ENCODE peak calls at places on chromosome 13, in eight cellular contexts. One of them, this sample, is unnamed.

GRCh38 chr13:59088716-59089115 is 1075.0 kb downstream of the DIAPH3 start:
- DNase-seq in upper lobe of right lung: no peak
- DNase-seq in cardiac muscle cell: peak
- DNase-seq in A549: no peak
- DNase-seq in fibroblast of mammary gland: peak
- DNase-seq in AG10803: no peak
- DNase-seq in astrocyte of the spinal cord: peak
- DNase-seq in IMR-90: peak
- DNase-seq in this sample: peak

GRCh38 chr13:31896427-31896826 is 135.1 kb upstream of the FRY start:
- DNase-seq in cardiac muscle cell: peak
- DNase-seq in AG10803: peak
- DNase-seq in A549: no peak
- DNase-seq in fibroblast of mammary gland: peak
- DNase-seq in upper lobe of right lung: no peak
- DNase-seq in astrocyte of the spinal cord: peak
- DNase-seq in IMR-90: peak
- DNase-seq in this sample: peak

GRCh38 chr13:89568746-89569145 is 1778.7 kb upstream of the MIR17HG start:
- DNase-seq in IMR-90: no peak
- DNase-seq in A549: no peak
- DNase-seq in astrocyte of the spinal cord: no peak
- DNase-seq in fibroblast of mammary gland: no peak
- DNase-seq in upper lobe of right lung: no peak
- DNase-seq in AG10803: no peak
- DNase-seq in cardiac muscle cell: no peak
- DNase-seq in this sample: no peak

GRCh38 chr13:46526763-46527162 is 26.2 kb upstream of the LRCH1 start:
- DNase-seq in upper lobe of right lung: no peak
- DNase-seq in A549: no peak
- DNase-seq in astrocyte of the spinal cord: no peak
- DNase-seq in fibroblast of mammary gland: no peak
- DNase-seq in AG10803: no peak
- DNase-seq in IMR-90: no peak
- DNase-seq in cardiac muscle cell: no peak
- DNase-seq in this sample: no peak

GRCh38 chr13:98975822-98976261 is 2.0 kb downstream of the DOCK9 start:
- DNase-seq in AG10803: peak
- DNase-seq in cardiac muscle cell: peak
- DNase-seq in upper lobe of right lung: no peak
- DNase-seq in A549: no peak
- DNase-seq in IMR-90: no peak
- DNase-seq in fibroblast of mammary gland: no peak
- DNase-seq in astrocyte of the spinal cord: peak
- DNase-seq in this sample: peak

GRCh38 chr13:33721719-33722118 is 96.2 kb upstream of the RFC3 start:
- DNase-seq in fibroblast of mammary gland: peak
- DNase-seq in AG10803: peak
- DNase-seq in A549: peak
- DNase-seq in cardiac muscle cell: peak
- DNase-seq in IMR-90: peak
- DNase-seq in astrocyte of the spinal cord: peak
- DNase-seq in upper lobe of right lung: no peak
- DNase-seq in this sample: peak

GRCh38 chr13:99074693-99075092 is 96.8 kb upstream of the DOCK9 start:
- DNase-seq in A549: no peak
- DNase-seq in fibroblast of mammary gland: no peak
- DNase-seq in upper lobe of right lung: no peak
- DNase-seq in IMR-90: no peak
- DNase-seq in astrocyte of the spinal cord: no peak
- DNase-seq in cardiac muscle cell: no peak
- DNase-seq in AG10803: no peak
- DNase-seq in this sample: no peak

GRCh38 chr13:107854880-107855279 is 360.5 kb downstream of the LIG4 start:
- DNase-seq in upper lobe of right lung: no peak
- DNase-seq in AG10803: no peak
- DNase-seq in A549: no peak
- DNase-seq in IMR-90: no peak
- DNase-seq in astrocyte of the spinal cord: no peak
- DNase-seq in fibroblast of mammary gland: no peak
- DNase-seq in cardiac muscle cell: no peak
- DNase-seq in this sample: no peak

GRCh38 chr13:91722267-91722884 is 324.0 kb downstream of the GPC5 start:
- DNase-seq in AG10803: no peak
- DNase-seq in fibroblast of mammary gland: peak
- DNase-seq in A549: peak
- DNase-seq in IMR-90: peak
- DNase-seq in upper lobe of right lung: no peak
- DNase-seq in cardiac muscle cell: peak
- DNase-seq in astrocyte of the spinal cord: peak
- DNase-seq in this sample: peak

GRCh38 chr13:109162248-109163051 is 533.0 kb downstream of the MYO16 start:
- DNase-seq in upper lobe of right lung: no peak
- DNase-seq in astrocyte of the spinal cord: no peak
- DNase-seq in cardiac muscle cell: no peak
- DNase-seq in AG10803: no peak
- DNase-seq in A549: no peak
- DNase-seq in fibroblast of mammary gland: no peak
- DNase-seq in IMR-90: no peak
- DNase-seq in this sample: no peak

GRCh38 chr13:93473441-93474270 is 247.0 kb downstream of the GPC6 start:
- DNase-seq in upper lobe of right lung: no peak
- DNase-seq in A549: no peak
- DNase-seq in IMR-90: peak
- DNase-seq in cardiac muscle cell: peak
- DNase-seq in fibroblast of mammary gland: no peak
- DNase-seq in AG10803: peak
- DNase-seq in astrocyte of the spinal cord: no peak
- DNase-seq in this sample: peak

GRCh38 chr13:48653074-48654054 is at the start of gene CYSLTR2:
- DNase-seq in IMR-90: peak
- DNase-seq in upper lobe of right lung: no peak
- DNase-seq in astrocyte of the spinal cord: peak
- DNase-seq in cardiac muscle cell: peak
- DNase-seq in AG10803: peak
- DNase-seq in A549: peak
- DNase-seq in fibroblast of mammary gland: peak
- DNase-seq in this sample: peak

GRCh38 chr13:33349314-33349995 is 63.9 kb upstream of the STARD13 start:
- DNase-seq in cardiac muscle cell: no peak
- DNase-seq in astrocyte of the spinal cord: no peak
- DNase-seq in upper lobe of right lung: no peak
- DNase-seq in AG10803: no peak
- DNase-seq in IMR-90: no peak
- DNase-seq in A549: no peak
- DNase-seq in fibroblast of mammary gland: peak
- DNase-seq in this sample: peak

GRCh38 chr13:114315074-114315785 is 927 bp downstream of the CHAMP1 start:
- DNase-seq in IMR-90: no peak
- DNase-seq in astrocyte of the spinal cord: no peak
- DNase-seq in A549: no peak
- DNase-seq in upper lobe of right lung: no peak
- DNase-seq in cardiac muscle cell: no peak
- DNase-seq in fibroblast of mammary gland: no peak
- DNase-seq in AG10803: no peak
- DNase-seq in this sample: no peak

GRCh38 chr13:105167385-105167784 is 1368.1 kb downstream of the EFNB2 start:
- DNase-seq in astrocyte of the spinal cord: no peak
- DNase-seq in cardiac muscle cell: no peak
- DNase-seq in A549: no peak
- DNase-seq in AG10803: no peak
- DNase-seq in upper lobe of right lung: no peak
- DNase-seq in fibroblast of mammary gland: no peak
- DNase-seq in IMR-90: no peak
- DNase-seq in this sample: no peak

GRCh38 chr13:49292742-49293498 is 45.2 kb downstream of the CDADC1 start:
- DNase-seq in fibroblast of mammary gland: peak
- DNase-seq in astrocyte of the spinal cord: peak
- DNase-seq in IMR-90: peak
- DNase-seq in AG10803: peak
- DNase-seq in cardiac muscle cell: peak
- DNase-seq in upper lobe of right lung: no peak
- DNase-seq in A549: no peak
- DNase-seq in this sample: peak

GRCh38 chr13:101514695-101515275 is 62.3 kb downstream of the ITGBL1 start:
- DNase-seq in cardiac muscle cell: peak
- DNase-seq in A549: peak
- DNase-seq in fibroblast of mammary gland: peak
- DNase-seq in astrocyte of the spinal cord: peak
- DNase-seq in upper lobe of right lung: no peak
- DNase-seq in AG10803: peak
- DNase-seq in IMR-90: peak
- DNase-seq in this sample: peak

GRCh38 chr13:71864981-71865857 is 1.8 kb downstream of the DACH1 start:
- DNase-seq in IMR-90: no peak
- DNase-seq in A549: no peak
- DNase-seq in cardiac muscle cell: peak
- DNase-seq in fibroblast of mammary gland: no peak
- DNase-seq in astrocyte of the spinal cord: peak
- DNase-seq in AG10803: no peak
- DNase-seq in upper lobe of right lung: peak
- DNase-seq in this sample: peak

GRCh38 chr13:66565261-66565660 is 664.9 kb downstream of the PCDH9 start:
- DNase-seq in AG10803: no peak
- DNase-seq in fibroblast of mammary gland: no peak
- DNase-seq in A549: no peak
- DNase-seq in astrocyte of the spinal cord: no peak
- DNase-seq in IMR-90: no peak
- DNase-seq in cardiac muscle cell: no peak
- DNase-seq in upper lobe of right lung: no peak
- DNase-seq in this sample: no peak

GRCh38 chr13:99307648-99308339 is 595 bp upstream of the GPR183 start:
- DNase-seq in A549: peak
- DNase-seq in IMR-90: peak
- DNase-seq in astrocyte of the spinal cord: peak
- DNase-seq in AG10803: peak
- DNase-seq in fibroblast of mammary gland: peak
- DNase-seq in cardiac muscle cell: peak
- DNase-seq in upper lobe of right lung: no peak
- DNase-seq in this sample: peak

GRCh38 chr13:37443538-37443937 is 155.0 kb downstream of the POSTN start:
- DNase-seq in A549: no peak
- DNase-seq in AG10803: peak
- DNase-seq in IMR-90: peak
- DNase-seq in fibroblast of mammary gland: peak
- DNase-seq in astrocyte of the spinal cord: peak
- DNase-seq in cardiac muscle cell: peak
- DNase-seq in upper lobe of right lung: no peak
- DNase-seq in this sample: peak

GRCh38 chr13:82717249-82717648 is 1165.0 kb downstream of the SLITRK1 start:
- DNase-seq in A549: no peak
- DNase-seq in astrocyte of the spinal cord: peak
- DNase-seq in upper lobe of right lung: no peak
- DNase-seq in fibroblast of mammary gland: peak
- DNase-seq in cardiac muscle cell: peak
- DNase-seq in IMR-90: peak
- DNase-seq in AG10803: peak
- DNase-seq in this sample: no peak

GRCh38 chr13:83773961-83774360 is 108.3 kb downstream of the SLITRK1 start:
- DNase-seq in upper lobe of right lung: no peak
- DNase-seq in IMR-90: peak
- DNase-seq in cardiac muscle cell: peak
- DNase-seq in astrocyte of the spinal cord: no peak
- DNase-seq in fibroblast of mammary gland: peak
- DNase-seq in A549: no peak
- DNase-seq in AG10803: peak
- DNase-seq in this sample: no peak

GRCh38 chr13:40776681-40777165 is 5.7 kb upstream of the MRPS31 start:
- DNase-seq in IMR-90: peak
- DNase-seq in cardiac muscle cell: peak
- DNase-seq in A549: no peak
- DNase-seq in astrocyte of the spinal cord: peak
- DNase-seq in fibroblast of mammary gland: peak
- DNase-seq in upper lobe of right lung: no peak
- DNase-seq in AG10803: peak
- DNase-seq in this sample: peak

GRCh38 chr13:90068658-90069057 is 1278.8 kb upstream of the MIR17HG start:
- DNase-seq in cardiac muscle cell: no peak
- DNase-seq in A549: no peak
- DNase-seq in AG10803: no peak
- DNase-seq in IMR-90: no peak
- DNase-seq in upper lobe of right lung: no peak
- DNase-seq in astrocyte of the spinal cord: no peak
- DNase-seq in fibroblast of mammary gland: no peak
- DNase-seq in this sample: no peak

GRCh38 chr13:30679483-30680330 is 55.6 kb upstream of the ALOX5AP start:
- DNase-seq in cardiac muscle cell: peak
- DNase-seq in A549: peak
- DNase-seq in AG10803: peak
- DNase-seq in fibroblast of mammary gland: peak
- DNase-seq in upper lobe of right lung: no peak
- DNase-seq in astrocyte of the spinal cord: peak
- DNase-seq in IMR-90: peak
- DNase-seq in this sample: peak
- TF ChIP-seq CTCF in cardiac muscle cell: peak
- TF ChIP-seq CTCF in A549: peak
- TF ChIP-seq CTCF in AG10803: peak
- TF ChIP-seq CTCF in fibroblast of mammary gland: peak
- TF ChIP-seq CTCF in upper lobe of right lung: peak
- TF ChIP-seq CTCF in astrocyte of the spinal cord: peak
- TF ChIP-seq CTCF in IMR-90: peak
- TF ChIP-seq CTCF in this sample: peak

GRCh38 chr13:77506874-77507273 is 28.6 kb upstream of the SCEL start:
- DNase-seq in A549: peak
- DNase-seq in IMR-90: no peak
- DNase-seq in astrocyte of the spinal cord: peak
- DNase-seq in fibroblast of mammary gland: peak
- DNase-seq in upper lobe of right lung: no peak
- DNase-seq in cardiac muscle cell: no peak
- DNase-seq in AG10803: peak
- DNase-seq in this sample: no peak
- TF ChIP-seq CTCF in A549: peak
- TF ChIP-seq CTCF in IMR-90: peak
- TF ChIP-seq CTCF in astrocyte of the spinal cord: peak
- TF ChIP-seq CTCF in fibroblast of mammary gland: peak
- TF ChIP-seq CTCF in upper lobe of right lung: peak
- TF ChIP-seq CTCF in cardiac muscle cell: no peak
- TF ChIP-seq CTCF in AG10803: peak
- TF ChIP-seq CTCF in this sample: no peak

GRCh38 chr13:111518161-111518791 is 197.8 kb downstream of the TEX29 start:
- DNase-seq in fibroblast of mammary gland: no peak
- DNase-seq in upper lobe of right lung: no peak
- DNase-seq in AG10803: no peak
- DNase-seq in IMR-90: no peak
- DNase-seq in cardiac muscle cell: no peak
- DNase-seq in A549: peak
- DNase-seq in astrocyte of the spinal cord: no peak
- DNase-seq in this sample: no peak
- TF ChIP-seq CTCF in fibroblast of mammary gland: no peak
- TF ChIP-seq CTCF in upper lobe of right lung: no peak
- TF ChIP-seq CTCF in AG10803: no peak
- TF ChIP-seq CTCF in IMR-90: no peak
- TF ChIP-seq CTCF in cardiac muscle cell: no peak
- TF ChIP-seq CTCF in A549: no peak
- TF ChIP-seq CTCF in astrocyte of the spinal cord: no peak
- TF ChIP-seq CTCF in this sample: no peak

DNA sequence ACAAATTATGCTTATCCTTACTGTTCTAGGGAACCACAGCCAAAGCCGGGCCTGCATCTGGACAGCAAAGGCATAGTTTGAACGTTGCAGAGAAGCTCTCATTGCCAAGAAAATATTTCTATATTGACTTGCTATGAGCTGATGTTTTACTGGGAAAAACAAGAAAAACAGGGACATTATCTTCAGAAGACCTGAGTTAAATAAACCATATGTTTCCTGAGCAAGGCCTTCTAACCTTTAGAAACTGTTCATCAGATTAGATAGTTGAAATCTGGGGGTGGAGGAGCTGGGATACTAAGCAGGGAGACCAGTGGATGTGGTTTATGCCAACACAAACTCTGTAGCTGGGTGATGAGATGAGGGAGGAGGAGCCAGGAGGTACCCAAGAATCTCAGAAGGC is 55.0 kb downstream of the EFNB2 start:
- DNase-seq in upper lobe of right lung: no peak
- DNase-seq in astrocyte of the spinal cord: no peak
- DNase-seq in cardiac muscle cell: no peak
- DNase-seq in IMR-90: no peak
- DNase-seq in A549: no peak
- DNase-seq in AG10803: no peak
- DNase-seq in fibroblast of mammary gland: no peak
- DNase-seq in this sample: no peak
- TF ChIP-seq CTCF in upper lobe of right lung: no peak
- TF ChIP-seq CTCF in astrocyte of the spinal cord: no peak
- TF ChIP-seq CTCF in cardiac muscle cell: no peak
- TF ChIP-seq CTCF in IMR-90: no peak
- TF ChIP-seq CTCF in A549: no peak
- TF ChIP-seq CTCF in AG10803: no peak
- TF ChIP-seq CTCF in fibroblast of mammary gland: no peak
- TF ChIP-seq CTCF in this sample: no peak